ENCODE peak calls at places on chromosomes 5 and 9, in seven cellular contexts. V is PC-3, S is non-pigmented ciliary epithelial cell, N is dorsolateral prefrontal cortex, I is pancreas, R is spleen, C is fibroblast of mammary gland. J is an unnamed sample.

GRCh38 chr5:170228756-170229459 is 3.9 kb upstream of the C5orf58 start:
- DNase-seq in V (no peak), S (no peak), N (no peak), I (no peak), R (no peak), C (no peak), J (no peak)

GRCh38 chr5:150645070-150645700 is 4.7 kb downstream of the SYNPO start:
- DNase-seq in V (peak), S (no peak), N (no peak), I (no peak), R (no peak), C (peak), J (no peak)

GRCh38 chr9:81656004-81656403 is 33.3 kb downstream of the TLE1 start:
- DNase-seq in V (no peak), S (no peak), N (no peak), I (peak), R (peak), C (no peak), J (no peak)

GRCh38 chr5:135588299-135588698 is 9.5 kb upstream of the CXCL14 start:
- DNase-seq in V (no peak), S (no peak), N (no peak), I (no peak), R (no peak), C (no peak), J (no peak)

GRCh38 chr5:112127856-112128255 is 291.2 kb downstream of the EPB41L4A start:
- DNase-seq in V (no peak), S (no peak), N (peak), I (no peak), R (no peak), C (no peak), J (no peak)

GRCh38 chr5:53482717-53483638 is 2.5 kb downstream of the FST start:
- DNase-seq in V (no peak), S (no peak), N (no peak), I (no peak), R (peak), C (peak), J (no peak)

GRCh38 chr5:131109540-131110255 is 55.4 kb downstream of the HINT1 start:
- DNase-seq in V (peak), S (peak), N (no peak), I (no peak), R (no peak), C (peak), J (peak)

GRCh38 chr5:55821731-55822512 is 29.2 kb upstream of the IL31RA start:
- DNase-seq in V (no peak), S (no peak), N (no peak), I (peak), R (peak), C (no peak), J (peak)

GRCh38 chr9:133979124-133979920 is 12.8 kb downstream of the VAV2 start:
- DNase-seq in V (no peak), S (no peak), N (no peak), I (peak), R (peak), C (no peak), J (no peak)

GRCh38 chr9:125541840-125542243 is 165.2 kb downstream of the MAPKAP1 start:
- DNase-seq in V (no peak), S (no peak), N (no peak), I (no peak), R (no peak), C (no peak), J (no peak)

GRCh38 chr5:43602456-43602817 is 543 bp upstream of the NNT start:
- DNase-seq in V (peak), S (no peak), N (peak), I (no peak), R (no peak), C (peak), J (peak)

GRCh38 chr9:15999422-16000339 is 446.8 kb downstream of the CCDC171 start:
- DNase-seq in V (peak), S (peak), N (no peak), I (no peak), R (no peak), C (peak), J (peak)

GRCh38 chr5:151223447-151224264 is at the start of gene CCDC69:
- DNase-seq in V (peak), S (no peak), N (peak), I (peak), R (peak), C (peak), J (peak)

GRCh38 chr5:68771221-68771620 is 322.6 kb upstream of the SLC30A5 start:
- DNase-seq in V (no peak), S (no peak), N (peak), I (no peak), R (no peak), C (no peak), J (no peak)

GRCh38 chr9:91426123-91426745 is 2.6 kb upstream of the NFIL3 start:
- DNase-seq in V (peak), S (no peak), N (no peak), I (no peak), R (no peak), C (peak), J (peak)

GRCh38 chr9:24498632-24499031 is 47.1 kb downstream of the IZUMO3 start:
- DNase-seq in V (no peak), S (no peak), N (no peak), I (no peak), R (no peak), C (no peak), J (no peak)